ENCODE peak calls at places on chromosomes 11 and 22, in five cellular contexts. S, M, C, O and L are unnamed samples.
A peak's percentile ranks its signal among the peaks of the same experiment; 100 is the strongest.

GRCh38 chr22:37167176-37167980 is 17.7 kb upstream of the IL2RB start:
- DNase-seq in S (no peak), M (no peak), C (peak; percentile 8), O (no peak), L (no peak)

GRCh38 chr11:23732026-23732425 is 764.8 kb upstream of the LUZP2 start:
- DNase-seq in S (no peak), O (no peak), M (no peak), C (no peak), L (no peak)

GRCh38 chr22:46580940-46581579 is 39.1 kb upstream of the GRAMD4 start:
- DNase-seq in M (no peak), O (no peak), S (no peak), C (no peak), L (no peak)

GRCh38 chr22:48398181-48398905 is 1429.3 kb downstream of the BRD1 start:
- DNase-seq in O (no peak), S (no peak), M (no peak), C (no peak), L (no peak)

GRCh38 chr11:57321388-57321995 is 3.3 kb downstream of the TNKS1BP1 start:
- DNase-seq in C (no peak), S (no peak), M (no peak), O (no peak), L (no peak)

GRCh38 chr11:132876301-132877071 is 655.8 kb downstream of the OPCML start:
- DNase-seq in C (no peak), M (no peak), S (no peak), O (no peak), L (no peak)

GRCh38 chr22:44578115-44578457 is 80.1 kb upstream of the RTL6 start:
- DNase-seq in C (no peak), M (no peak), S (no peak), O (no peak), L (no peak)

GRCh38 chr11:122523841-122524531 is 131.5 kb upstream of the UBASH3B start:
- DNase-seq in S (peak; percentile 64), O (no peak), M (peak; percentile 20), C (no peak), L (no peak)

GRCh38 chr11:103870821-103871309 is 165.6 kb upstream of the DDI1 start:
- DNase-seq in C (no peak), M (no peak), S (peak; percentile 34), O (no peak), L (no peak)

GRCh38 chr22:30235687-30236170 is 10.8 kb downstream of the LIF start:
- DNase-seq in O (no peak), M (peak; percentile 81), S (peak; percentile 85), C (no peak), L (no peak)

GRCh38 chr22:40533712-40534378 is 102.7 kb downstream of the MRTFA start:
- DNase-seq in O (peak; percentile 23), M (peak; percentile 41), S (peak; percentile 63), C (no peak), L (no peak)

GRCh38 chr22:19855504-19856409 is 1.1 kb upstream of the GNB1L start:
- DNase-seq in C (peak; percentile 48), O (peak; percentile 65), M (peak; percentile 58), S (peak; percentile 62), L (no peak)

GRCh38 chr11:119100246-119100959 is 1.2 kb downstream of the DPAGT1 start:
- DNase-seq in M (no peak), S (peak; percentile 65), O (no peak), C (no peak), L (no peak)

GRCh38 chr11:122340607-122341006 is 224.6 kb upstream of the BLID start:
- DNase-seq in C (no peak), O (no peak), M (no peak), S (no peak), L (no peak)

GRCh38 chr22:49765951-49766350 is 61.7 kb downstream of the BRD1 start:
- DNase-seq in S (no peak), C (no peak), M (no peak), O (no peak), L (no peak)

GRCh38 chr22:30262917-30263741 is 3.5 kb downstream of the OSM start:
- DNase-seq in M (peak; percentile 72), S (peak; percentile 41), O (peak; percentile 79), C (peak; percentile 94), L (peak; percentile 89)